ENCODE peak calls at places on chromosomes 1 and 21, in four cellular contexts. L, M, H and O are unnamed samples. For H3K4me1, the result is how much of the 10 kb centered on the place peaks cover.

GRCh38 chr1:116826818-116827606 is 72.8 kb downstream of the CD2 start:
- DNase-seq in L (no peak), M (peak), H (no peak), O (no peak)

GRCh38 chr1:113456967-113457366 is 66.7 kb downstream of the MAGI3 start:
- DNase-seq in L (peak), M (peak), H (no peak), O (no peak)

GRCh38 chr1:154910851-154911250 is 25.7 kb downstream of the PMVK start:
- DNase-seq in L (no peak), M (no peak), H (no peak), O (no peak)

GRCh38 chr1:159935719-159936283 is 9.6 kb downstream of the IGSF9 start:
- DNase-seq in L (no peak), M (no peak), H (no peak), O (no peak)

GRCh38 chr1:5994713-5995621 is 2.7 kb upstream of the NPHP4 start:
- DNase-seq in L (no peak), M (no peak), H (peak), O (peak)

GRCh38 chr1:67281246-67281645 is 26.4 kb upstream of the IL12RB2 start:
- DNase-seq in L (no peak), M (no peak), H (no peak), O (no peak)

GRCh38 chr21:39874759-39875158 is 7.5 kb downstream of the PCP4 start:
- DNase-seq in L (no peak), M (no peak), H (no peak), O (no peak)

GRCh38 chr1:30058966-30059365 is 664.4 kb downstream of the MATN1 start:
- DNase-seq in L (no peak), M (peak), H (no peak), O (no peak)

GRCh38 chr1:165635329-165635728 is 4.3 kb downstream of the MGST3 start:
- DNase-seq in L (no peak), M (peak), H (no peak), O (no peak)

GRCh38 chr21:15826147-15826780 is 96.5 kb downstream of the USP25 start:
- DNase-seq in L (no peak), M (peak), H (peak), O (no peak)

GRCh38 chr1:244224487-244225430 is 173.7 kb downstream of the ZBTB18 start:
- DNase-seq in L (no peak), M (no peak), H (no peak), O (peak)

GRCh38 chr1:97905141-97905540 is 15.7 kb downstream of the DPYD start:
- DNase-seq in L (no peak), M (no peak), H (no peak), O (no peak)

GRCh38 chr1:97911266-97912215 is 9.3 kb downstream of the DPYD start:
- DNase-seq in L (no peak), M (no peak), H (no peak), O (no peak)

GRCh38 chr1:97906567-97907228 is 14.1 kb downstream of the DPYD start:
- DNase-seq in L (no peak), M (peak), H (no peak), O (no peak)

GRCh38 chr1:97904528-97904927 is 16.3 kb downstream of the DPYD start:
- DNase-seq in L (no peak), M (peak), H (no peak), O (no peak)

GRCh38 chr1:97907886-97908285 is 12.9 kb downstream of the DPYD start:
- DNase-seq in L (no peak), M (no peak), H (no peak), O (no peak)
- H3K4me1 ChIP-seq in L (under half), M (under half), H (under half), O (under half)

GRCh38 chr1:178120088-178120487 is 26.2 kb downstream of the RASAL2 start:
- DNase-seq in L (no peak), M (no peak), H (no peak), O (no peak)
- H3K27ac ChIP-seq in L (no peak), M (no peak), H (no peak), O (no peak)

DNA sequence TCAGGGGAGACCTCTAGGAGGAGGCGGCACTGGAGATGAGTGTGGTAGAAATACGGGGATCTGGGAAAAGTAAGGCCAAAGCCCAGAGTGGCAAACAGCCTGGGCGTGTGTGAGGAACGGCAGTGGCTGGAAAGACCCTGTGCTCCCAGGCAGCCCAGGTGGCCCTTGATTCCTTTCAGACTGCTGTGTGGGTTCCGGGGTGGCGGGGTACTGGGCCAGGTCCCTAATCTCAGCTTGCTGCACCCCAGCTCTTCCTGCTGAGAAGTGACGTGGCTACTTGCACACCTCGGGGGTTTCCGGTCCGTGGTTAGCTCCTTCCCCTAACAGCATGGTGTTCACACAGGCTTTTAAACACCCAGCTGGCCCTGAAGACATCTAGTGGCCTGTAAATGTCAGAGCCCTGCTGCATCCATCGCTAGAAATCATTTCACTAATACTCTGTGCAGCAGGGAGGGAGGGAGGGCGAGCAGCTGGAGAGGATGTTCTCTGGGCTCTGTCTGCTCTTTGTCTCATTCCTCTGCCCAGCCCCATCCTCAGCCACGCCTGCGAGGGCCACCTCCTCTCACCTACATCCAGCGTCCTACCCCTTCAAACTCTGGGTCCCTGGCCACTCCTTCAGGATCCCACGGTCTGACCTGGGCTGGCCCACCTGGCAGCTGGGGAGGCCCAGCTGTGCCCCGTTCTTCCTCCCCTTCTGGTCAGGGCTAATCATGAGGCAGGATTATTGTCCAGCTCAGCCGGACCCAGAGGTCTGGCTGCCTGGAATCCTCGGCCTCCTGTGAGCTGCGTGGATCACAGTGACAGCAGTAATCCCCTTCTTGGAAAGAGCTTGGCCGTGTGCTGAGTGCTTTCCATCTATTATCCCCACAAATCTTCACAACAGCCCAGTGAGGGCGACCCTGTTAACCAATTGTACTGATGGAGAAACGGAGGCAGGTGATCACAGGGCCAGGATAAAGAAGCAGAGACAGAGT is 7.2 kb downstream of the ZDHHC18 start:
- DNase-seq in L (no peak), M (no peak), H (peak), O (peak)
- H3K4me1 ChIP-seq in L (under half), M (under half), H (half or more), O (under half)

GRCh38 chr1:203289982-203290260 is 15.4 kb upstream of the BTG2 start:
- DNase-seq in L (no peak), M (no peak), H (no peak), O (no peak)

GRCh38 chr1:203290261-203291089 is 14.8 kb upstream of the BTG2 start:
- DNase-seq in L (peak), M (peak), H (peak), O (peak)

GRCh38 chr1:203288351-203288894 is 16.9 kb upstream of the BTG2 start:
- DNase-seq in L (no peak), M (no peak), H (no peak), O (no peak)

GRCh38 chr1:203289281-203289981 is 15.9 kb upstream of the BTG2 start:
- DNase-seq in L (no peak), M (no peak), H (peak), O (peak)

DNA sequence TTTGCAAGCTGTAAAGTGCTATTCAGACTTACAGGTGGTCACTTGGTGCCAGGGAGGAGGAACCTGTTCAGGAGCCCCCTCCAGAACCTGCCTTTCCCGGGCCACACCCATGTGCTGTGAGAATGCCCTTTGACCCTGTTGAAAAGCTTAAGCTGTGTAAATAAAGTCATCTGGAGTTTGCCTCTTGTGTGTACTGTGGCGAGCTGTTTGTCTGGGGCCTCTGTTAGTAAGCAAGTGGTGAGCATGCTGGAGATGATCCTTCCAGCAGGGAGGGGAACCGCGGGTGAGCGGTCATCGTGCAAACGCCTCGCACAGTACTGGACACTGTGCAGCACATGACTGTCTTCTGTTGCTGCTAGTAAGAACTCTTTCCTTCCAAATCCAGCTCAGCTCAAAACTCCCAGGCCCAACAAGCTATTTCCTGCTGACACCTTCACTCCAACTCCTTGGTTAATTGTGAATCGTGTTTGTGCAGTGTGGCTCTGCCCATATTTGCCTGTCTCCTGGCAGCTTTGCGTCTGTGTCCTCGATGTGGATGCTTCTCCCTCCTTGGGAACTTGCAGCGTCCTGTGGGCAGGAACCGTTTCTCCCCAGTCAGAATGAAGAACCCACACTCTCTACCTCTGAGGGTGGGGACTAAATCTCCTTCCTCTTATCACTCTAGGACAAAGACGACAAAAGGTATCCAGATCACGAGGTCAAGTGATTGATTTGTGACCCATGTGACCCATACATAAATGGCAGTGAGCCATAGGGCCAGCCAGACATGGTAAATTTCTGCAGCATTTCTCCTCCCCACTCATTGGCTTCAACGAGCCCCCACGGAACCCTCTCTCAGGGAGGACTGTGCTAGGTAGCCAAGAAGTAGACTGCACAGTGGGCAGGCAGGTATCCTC is 13.9 kb upstream of the BTG2 start:
- DNase-seq in L (no peak), M (no peak), H (no peak), O (peak)
- H3K27ac ChIP-seq in L (peak), M (no peak), H (peak), O (peak)

GRCh38 chr1:174953657-174954435 is 45.9 kb upstream of the CACYBP start:
- DNase-seq in L (no peak), M (no peak), H (no peak), O (no peak)
- H3K4me1 ChIP-seq in L (under half), M (under half), H (under half), O (under half)